ENCODE peak calls at places on chromosomes 5 and 9, in ten cellular contexts. P, Q, M, X, B, E, Y, V, I and D are unnamed samples.

GRCh38 chr9:137787376-137787775 is 90.2 kb upstream of the CACNA1B start:
- DNase-seq in I (no peak), X (no peak), Y (no peak), E (no peak), Q (no peak), M (no peak), P (no peak), B (no peak), V (no peak), D (no peak)

GRCh38 chr5:35341189-35341588 is 110.9 kb upstream of the PRLR start:
- DNase-seq in B (no peak), I (no peak), X (no peak), P (no peak), Y (no peak), E (no peak), V (no peak), M (no peak), Q (no peak), D (no peak)

GRCh38 chr5:90783460-90784333 is 225.1 kb downstream of the ADGRV1 start:
- DNase-seq in B (peak), E (peak), V (peak), P (peak), Q (peak), X (peak), M (peak), I (peak), Y (peak), D (peak)

GRCh38 chr9:110106698-110107097 is 101.3 kb downstream of the C9orf152 start:
- DNase-seq in V (no peak), I (no peak), P (no peak), M (no peak), Y (no peak), X (no peak), E (peak), B (no peak), Q (no peak), D (no peak)

GRCh38 chr9:113577525-113578261 is 114.2 kb downstream of the RGS3 start:
- DNase-seq in V (no peak), M (no peak), B (peak), X (peak), Y (no peak), E (no peak), I (peak), P (peak), Q (peak), D (peak)

GRCh38 chr5:13245982-13246601 is 698.4 kb downstream of the DNAH5 start:
- DNase-seq in E (peak), I (no peak), M (no peak), X (no peak), Y (no peak), V (no peak), Q (no peak), P (no peak), B (no peak), D (no peak)

GRCh38 chr5:151810907-151811306 is 39.2 kb downstream of the G3BP1 start:
- DNase-seq in I (no peak), Q (no peak), V (no peak), P (no peak), X (no peak), M (no peak), E (no peak), Y (no peak), B (no peak), D (no peak)

GRCh38 chr5:152332696-152333095 is 72.4 kb downstream of the NMUR2 start:
- DNase-seq in B (no peak), V (no peak), Y (no peak), P (no peak), I (no peak), M (no peak), E (no peak), Q (no peak), X (peak), D (no peak)

GRCh38 chr9:108099854-108100253 is 610.3 kb upstream of the KLF4 start:
- DNase-seq in V (no peak), E (no peak), P (no peak), X (no peak), I (no peak), Y (no peak), B (peak), M (no peak), Q (no peak), D (no peak)

GRCh38 chr5:159208508-159209437 is 580 bp downstream of the RNF145 start:
- DNase-seq in B (peak), I (peak), P (peak), X (peak), E (peak), Q (peak), Y (peak), M (peak), V (peak), D (peak)